ENCODE peak calls at places on chromosomes 11 and 22, in nine cellular contexts. One of them, this sample, is unnamed.

GRCh38 chr11:78688460-78688859 is 113.8 kb upstream of the NARS2 start:
- DNase-seq in endothelial cell: no peak
- DNase-seq in stimulated activated CD4-positive, alpha-beta T cell treated with anti-CD3 and anti-CD28 coated beads, Interleukin-15, amount 100 ng/mL, for 24 hours: no peak
- DNase-seq in SJSA1: no peak
- DNase-seq in left lung: no peak
- DNase-seq in NCI-H774: peak
- DNase-seq in NCI-H1105 treated with DMSO at 0.1 percent for 48 hours: peak
- DNase-seq in lower lobe of right lung: no peak
- DNase-seq in anterior cingulate cortex: no peak
- DNase-seq in this sample: no peak

GRCh38 chr22:46057762-46058420 is 80.9 kb upstream of the WNT7B start:
- DNase-seq in endothelial cell: no peak
- DNase-seq in stimulated activated CD4-positive, alpha-beta T cell treated with anti-CD3 and anti-CD28 coated beads, Interleukin-15, amount 100 ng/mL, for 24 hours: peak
- DNase-seq in SJSA1: peak
- DNase-seq in left lung: peak
- DNase-seq in NCI-H774: no peak
- DNase-seq in NCI-H1105 treated with DMSO at 0.1 percent for 48 hours: peak
- DNase-seq in lower lobe of right lung: peak
- DNase-seq in anterior cingulate cortex: no peak
- DNase-seq in this sample: no peak

GRCh38 chr11:45042560-45042959 is 91.9 kb upstream of the TP53I11 start:
- DNase-seq in endothelial cell: no peak
- DNase-seq in stimulated activated CD4-positive, alpha-beta T cell treated with anti-CD3 and anti-CD28 coated beads, Interleukin-15, amount 100 ng/mL, for 24 hours: no peak
- DNase-seq in SJSA1: no peak
- DNase-seq in left lung: no peak
- DNase-seq in NCI-H774: no peak
- DNase-seq in NCI-H1105 treated with DMSO at 0.1 percent for 48 hours: no peak
- DNase-seq in lower lobe of right lung: no peak
- DNase-seq in anterior cingulate cortex: peak
- DNase-seq in this sample: peak

GRCh38 chr11:133529807-133530500 is 2.3 kb downstream of the OPCML start:
- DNase-seq in endothelial cell: no peak
- DNase-seq in stimulated activated CD4-positive, alpha-beta T cell treated with anti-CD3 and anti-CD28 coated beads, Interleukin-15, amount 100 ng/mL, for 24 hours: no peak
- DNase-seq in SJSA1: no peak
- DNase-seq in left lung: no peak
- DNase-seq in NCI-H774: no peak
- DNase-seq in NCI-H1105 treated with DMSO at 0.1 percent for 48 hours: no peak
- DNase-seq in lower lobe of right lung: no peak
- DNase-seq in anterior cingulate cortex: no peak
- DNase-seq in this sample: no peak

GRCh38 chr11:102882389-102883024 is 7.7 kb upstream of the MMP12 start:
- DNase-seq in endothelial cell: no peak
- DNase-seq in stimulated activated CD4-positive, alpha-beta T cell treated with anti-CD3 and anti-CD28 coated beads, Interleukin-15, amount 100 ng/mL, for 24 hours: no peak
- DNase-seq in SJSA1: no peak
- DNase-seq in left lung: no peak
- DNase-seq in NCI-H774: no peak
- DNase-seq in NCI-H1105 treated with DMSO at 0.1 percent for 48 hours: no peak
- DNase-seq in lower lobe of right lung: no peak
- DNase-seq in anterior cingulate cortex: no peak
- DNase-seq in this sample: no peak

GRCh38 chr22:28799125-28799833 is 1.1 kb downstream of the XBP1 start:
- DNase-seq in endothelial cell: peak
- DNase-seq in stimulated activated CD4-positive, alpha-beta T cell treated with anti-CD3 and anti-CD28 coated beads, Interleukin-15, amount 100 ng/mL, for 24 hours: peak
- DNase-seq in SJSA1: peak
- DNase-seq in left lung: no peak
- DNase-seq in NCI-H774: no peak
- DNase-seq in NCI-H1105 treated with DMSO at 0.1 percent for 48 hours: peak
- DNase-seq in lower lobe of right lung: peak
- DNase-seq in anterior cingulate cortex: no peak
- DNase-seq in this sample: no peak

GRCh38 chr11:117197516-117198456 is 1.4 kb upstream of the TAGLN start:
- DNase-seq in endothelial cell: peak
- DNase-seq in stimulated activated CD4-positive, alpha-beta T cell treated with anti-CD3 and anti-CD28 coated beads, Interleukin-15, amount 100 ng/mL, for 24 hours: no peak
- DNase-seq in SJSA1: peak
- DNase-seq in left lung: peak
- DNase-seq in NCI-H774: no peak
- DNase-seq in NCI-H1105 treated with DMSO at 0.1 percent for 48 hours: no peak
- DNase-seq in lower lobe of right lung: peak
- DNase-seq in anterior cingulate cortex: no peak
- DNase-seq in this sample: no peak

GRCh38 chr11:65482306-65482850 is 16.5 kb upstream of the MALAT1 start:
- DNase-seq in endothelial cell: no peak
- DNase-seq in stimulated activated CD4-positive, alpha-beta T cell treated with anti-CD3 and anti-CD28 coated beads, Interleukin-15, amount 100 ng/mL, for 24 hours: no peak
- DNase-seq in SJSA1: peak
- DNase-seq in left lung: no peak
- DNase-seq in NCI-H774: no peak
- DNase-seq in NCI-H1105 treated with DMSO at 0.1 percent for 48 hours: no peak
- DNase-seq in lower lobe of right lung: no peak
- DNase-seq in anterior cingulate cortex: no peak
- DNase-seq in this sample: no peak

This sample was measured in NCI-H446 treated with DMSO at 0.1 percent for 48 hours.